ENCODE peak calls at places on chromosome 4, in nine cellular contexts. F is cardiac muscle cell, U is transverse colon, G is nephron progenitor cell, A is bronchial epithelial cell, X is GM13977, T is choroid plexus epithelial cell, L is thyroid gland, W is prostate gland. B is an unnamed sample.
A peak's percentile ranks its signal among the peaks of the same experiment; 100 is the strongest.

GRCh38 chr4:170374770-170375169 is 285.0 kb upstream of the AADAT start:
- DNase-seq in F (no peak), G (peak; percentile 8), X (peak; percentile 56), A (peak; percentile 33), L (no peak), T (peak; percentile 67), U (peak; percentile 59), W (no peak), B (peak; percentile 52)

GRCh38 chr4:8703857-8704495 is 111.4 kb downstream of the CPZ start:
- DNase-seq in F (no peak), T (no peak), W (no peak), L (no peak), X (no peak), G (no peak), U (no peak), A (no peak), B (no peak)

GRCh38 chr4:81084029-81084428 is 53.5 kb downstream of the BMP3 start:
- DNase-seq in W (peak; percentile 10), L (no peak), G (no peak), X (no peak), A (peak; percentile 82), U (no peak), T (peak; percentile 64), F (peak; percentile 64), B (no peak)

GRCh38 chr4:40840985-40841571 is 91.3 kb downstream of the NSUN7 start:
- DNase-seq in A (peak; percentile 83), L (peak; percentile 79), G (peak; percentile 90), W (peak; percentile 48), X (peak; percentile 56), U (peak; percentile 79), F (peak; percentile 76), T (peak; percentile 94), B (peak; percentile 68)

GRCh38 chr4:68288046-68288740 is 42.7 kb upstream of the TMPRSS11B start:
- DNase-seq in X (no peak), G (no peak), U (no peak), T (peak; percentile 10), L (no peak), A (no peak), F (no peak), W (no peak), B (no peak)

GRCh38 chr4:185540487-185541125 is 5.3 kb upstream of the PDLIM3 start:
- DNase-seq in W (no peak), U (no peak), X (no peak), F (peak; percentile 76), G (no peak), T (no peak), L (no peak), A (no peak), B (no peak)

GRCh38 chr4:665381-665750 is 8.7 kb downstream of the ATP5ME start:
- DNase-seq in W (no peak), A (no peak), L (peak; percentile 3), X (no peak), T (no peak), F (no peak), G (no peak), U (peak; percentile 5), B (no peak)

GRCh38 chr4:1244081-1244977 is 4.6 kb downstream of the CTBP1 start:
- DNase-seq in U (peak; percentile 16), A (no peak), W (no peak), T (no peak), L (no peak), G (no peak), X (no peak), F (no peak), B (peak; percentile 14)

GRCh38 chr4:12145768-12146167 is 717.1 kb upstream of the HS3ST1 start:
- DNase-seq in L (no peak), T (no peak), X (no peak), U (no peak), W (no peak), F (no peak), A (no peak), G (no peak), B (no peak)

GRCh38 chr4:130356873-130357272 is 1260.9 kb downstream of the C4orf33 start:
- DNase-seq in W (no peak), T (no peak), L (no peak), X (no peak), A (no peak), F (no peak), U (no peak), G (no peak), B (no peak)

GRCh38 chr4:190014771-190015537 is 12.1 kb downstream of the FRG2 start:
- DNase-seq in F (peak; percentile 47), L (no peak), W (no peak), A (no peak), X (peak; percentile 51), G (no peak), U (no peak), T (peak; percentile 29), B (peak; percentile 58)

GRCh38 chr4:181830404-181831035 is 412.7 kb upstream of the TENM3 start:
- DNase-seq in L (no peak), F (no peak), W (no peak), X (peak; percentile 16), G (no peak), A (no peak), T (no peak), U (no peak), B (peak; percentile 15)

GRCh38 chr4:97910005-97910404 is 233.3 kb downstream of the STPG2 start:
- DNase-seq in T (peak; percentile 0), A (peak; percentile 3), X (no peak), F (no peak), W (no peak), U (no peak), L (no peak), G (no peak), B (no peak)
- TF ChIP-seq CTCF in T (no peak), A (no peak), X (no peak), F (no peak), W (no peak), U (no peak), L (no peak), G (no peak), B (no peak)

DNA sequence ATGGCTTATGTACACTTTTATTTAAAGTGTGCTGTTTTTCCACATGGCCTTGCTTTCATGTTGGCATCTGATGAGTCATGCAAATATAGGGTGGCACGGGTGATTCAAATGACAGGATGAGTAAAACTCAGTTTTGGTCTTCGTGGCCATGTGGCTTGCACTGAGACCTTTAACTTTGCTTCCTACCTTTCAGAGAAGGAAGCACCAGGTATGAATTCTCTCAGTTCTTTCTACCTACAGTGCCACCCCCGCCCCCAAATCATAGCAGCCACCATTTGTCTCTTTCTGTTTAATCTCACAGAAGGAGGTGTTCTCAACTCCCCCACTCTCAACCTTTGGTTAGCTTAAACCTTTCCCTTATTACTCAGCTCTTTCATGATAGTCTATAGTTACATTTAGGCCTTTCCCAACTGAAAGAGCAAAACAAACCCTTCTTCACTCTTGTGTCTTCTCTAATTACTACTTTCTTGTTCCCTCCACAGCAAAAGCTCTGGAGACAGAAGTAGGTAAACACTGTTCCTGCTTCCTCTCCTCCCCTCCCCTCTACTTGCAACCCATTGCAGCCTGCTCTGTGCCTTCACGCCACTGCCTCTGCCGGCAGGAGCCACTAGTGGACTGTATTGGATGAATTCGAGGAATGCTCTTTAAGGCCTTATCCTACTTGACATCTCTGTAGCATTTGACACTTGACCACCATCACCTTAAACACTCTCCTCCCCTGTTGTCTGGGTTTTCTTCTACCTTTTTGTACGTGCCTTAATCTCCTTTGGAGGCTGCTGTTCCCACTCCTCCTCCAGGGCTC is 123.7 kb downstream of the AFF1 start:
- DNase-seq in A (peak; percentile 73), L (peak; percentile 65), X (peak; percentile 32), U (no peak), T (peak; percentile 50), F (no peak), G (peak; percentile 33), W (no peak), B (peak; percentile 25)
- TF ChIP-seq CTCF in A (peak; percentile 14), L (peak; percentile 60), X (no peak), U (no peak), T (peak; percentile 51), F (peak; percentile 17), G (no peak), W (no peak), B (no peak)

GRCh38 chr4:125750399-125750798 is 435.6 kb downstream of the FAT4 start:
- DNase-seq in W (no peak), L (no peak), U (no peak), X (no peak), G (no peak), T (no peak), A (no peak), F (no peak), B (no peak)

GRCh38 chr4:125749354-125749753 is 434.6 kb downstream of the FAT4 start:
- DNase-seq in U (no peak), L (no peak), X (no peak), W (no peak), T (no peak), A (no peak), G (no peak), F (no peak), B (no peak)

DNA sequence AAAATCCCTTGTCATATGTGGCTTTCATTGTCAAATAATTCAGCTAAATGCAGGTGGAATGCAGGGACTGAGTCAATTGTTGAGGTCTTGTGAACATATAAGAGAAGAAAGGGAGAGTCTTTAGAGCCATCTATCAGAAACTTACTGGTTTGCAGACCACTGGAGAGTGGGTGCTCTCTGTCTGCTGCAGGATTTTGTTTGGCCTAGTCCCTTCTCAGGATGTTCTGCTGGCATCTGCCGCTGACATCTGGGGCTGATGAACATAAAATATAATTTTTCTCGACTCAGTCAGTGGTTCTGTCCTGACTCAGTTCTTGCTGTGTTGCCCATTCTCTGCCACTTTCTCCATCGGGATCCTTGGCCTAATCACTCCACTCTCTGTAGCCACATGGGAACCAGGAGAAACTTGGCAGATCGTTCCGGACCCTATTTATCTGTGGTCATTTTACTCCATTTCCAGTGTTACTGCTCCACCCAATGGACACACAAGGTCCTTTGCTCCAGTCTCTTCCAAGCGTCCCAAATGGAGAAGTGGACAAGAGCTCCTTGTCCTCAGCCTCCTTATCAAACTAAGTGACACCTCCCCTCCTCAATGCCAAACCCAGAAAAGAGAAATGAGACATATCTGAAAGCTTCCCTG is 436.2 kb downstream of the FAT4 start:
- DNase-seq in T (peak; percentile 85), G (no peak), X (no peak), W (no peak), L (no peak), F (peak; percentile 85), U (no peak), A (no peak), B (no peak)
- TF ChIP-seq CTCF in T (peak; percentile 79), G (no peak), X (no peak), W (no peak), L (peak; percentile 36), F (peak; percentile 58), U (no peak), A (peak; percentile 18), B (no peak)

GRCh38 chr4:107737470-107737869 is 17.4 kb upstream of the PAPSS1 start:
- DNase-seq in X (no peak), L (no peak), G (no peak), W (no peak), F (peak; percentile 12), A (no peak), T (no peak), U (no peak), B (no peak)

GRCh38 chr4:107742196-107742595 is 22.2 kb upstream of the PAPSS1 start:
- DNase-seq in T (no peak), F (no peak), X (no peak), W (no peak), U (no peak), G (no peak), A (no peak), L (no peak), B (no peak)

GRCh38 chr4:107742791-107743190 is 22.8 kb upstream of the PAPSS1 start:
- DNase-seq in W (no peak), L (no peak), G (no peak), T (no peak), U (no peak), A (no peak), X (no peak), F (no peak), B (no peak)

GRCh38 chr4:107740950-107741701 is 21.1 kb upstream of the PAPSS1 start:
- DNase-seq in G (peak; percentile 23), F (peak; percentile 93), X (no peak), W (peak; percentile 49), L (no peak), U (peak; percentile 21), T (peak; percentile 85), A (no peak), B (no peak)

GRCh38 chr4:107740381-107740780 is 20.3 kb upstream of the PAPSS1 start:
- DNase-seq in U (no peak), W (no peak), L (no peak), A (peak; percentile 21), F (peak; percentile 59), T (peak; percentile 69), G (no peak), X (no peak), B (no peak)
- TF ChIP-seq CTCF in U (peak; percentile 20), W (no peak), L (no peak), A (peak; percentile 16), F (peak; percentile 45), T (peak; percentile 55), G (no peak), X (peak; percentile 27), B (no peak)